ENCODE peak calls at places on chromosome 12, in seven cellular contexts. One of them, this sample, is unnamed.

GRCh38 chr12:6620137-6620884 is 13.1 kb upstream of the CHD4 start:
- DNase-seq in IMR-90: no peak
- DNase-seq in stomach: no peak
- DNase-seq in mucosa of descending colon: no peak
- DNase-seq in AG04449: no peak
- DNase-seq in neural crest cell: peak
- DNase-seq in bronchial epithelial cell: no peak
- DNase-seq in this sample: peak

GRCh38 chr12:126069549-126070165 is 1004.4 kb downstream of the AACS start:
- DNase-seq in neural crest cell: peak
- DNase-seq in mucosa of descending colon: peak
- DNase-seq in AG04449: no peak
- DNase-seq in stomach: peak
- DNase-seq in bronchial epithelial cell: peak
- DNase-seq in IMR-90: peak
- DNase-seq in this sample: peak

GRCh38 chr12:90036641-90037040 is 328.0 kb upstream of the ATP2B1 start:
- DNase-seq in bronchial epithelial cell: peak
- DNase-seq in mucosa of descending colon: no peak
- DNase-seq in IMR-90: peak
- DNase-seq in AG04449: no peak
- DNase-seq in stomach: no peak
- DNase-seq in neural crest cell: no peak
- DNase-seq in this sample: peak

GRCh38 chr12:47739959-47740358 is 14.7 kb upstream of the ENDOU start:
- DNase-seq in bronchial epithelial cell: no peak
- DNase-seq in mucosa of descending colon: peak
- DNase-seq in stomach: no peak
- DNase-seq in IMR-90: no peak
- DNase-seq in AG04449: no peak
- DNase-seq in neural crest cell: no peak
- DNase-seq in this sample: no peak

GRCh38 chr12:53211476-53212381 is 4.7 kb upstream of the ITGB7 start:
- DNase-seq in neural crest cell: no peak
- DNase-seq in bronchial epithelial cell: no peak
- DNase-seq in AG04449: no peak
- DNase-seq in stomach: no peak
- DNase-seq in IMR-90: no peak
- DNase-seq in mucosa of descending colon: no peak
- DNase-seq in this sample: no peak

GRCh38 chr12:550473-551260 is 90.9 kb downstream of the B4GALNT3 start:
- DNase-seq in stomach: peak
- DNase-seq in neural crest cell: no peak
- DNase-seq in mucosa of descending colon: no peak
- DNase-seq in bronchial epithelial cell: no peak
- DNase-seq in IMR-90: no peak
- DNase-seq in AG04449: no peak
- DNase-seq in this sample: no peak

GRCh38 chr12:71683633-71684032 is 2.2 kb upstream of the TMEM19 start:
- DNase-seq in bronchial epithelial cell: no peak
- DNase-seq in neural crest cell: no peak
- DNase-seq in IMR-90: no peak
- DNase-seq in stomach: no peak
- DNase-seq in AG04449: no peak
- DNase-seq in mucosa of descending colon: no peak
- DNase-seq in this sample: no peak

GRCh38 chr12:46351861-46352595 is 20.5 kb downstream of the SLC38A2 start:
- DNase-seq in bronchial epithelial cell: no peak
- DNase-seq in mucosa of descending colon: no peak
- DNase-seq in stomach: no peak
- DNase-seq in neural crest cell: no peak
- DNase-seq in AG04449: no peak
- DNase-seq in IMR-90: no peak
- DNase-seq in this sample: no peak

GRCh38 chr12:78038541-78038940 is 207.8 kb downstream of the NAV3 start:
- DNase-seq in AG04449: no peak
- DNase-seq in bronchial epithelial cell: no peak
- DNase-seq in IMR-90: no peak
- DNase-seq in stomach: no peak
- DNase-seq in neural crest cell: no peak
- DNase-seq in mucosa of descending colon: no peak
- DNase-seq in this sample: no peak

GRCh38 chr12:194276-194675 is 19.7 kb downstream of the SLC6A12 start:
- DNase-seq in IMR-90: no peak
- DNase-seq in mucosa of descending colon: no peak
- DNase-seq in stomach: no peak
- DNase-seq in neural crest cell: no peak
- DNase-seq in AG04449: no peak
- DNase-seq in bronchial epithelial cell: no peak
- DNase-seq in this sample: no peak

GRCh38 chr12:92065018-92065499 is 80.6 kb downstream of the BTG1 start:
- DNase-seq in mucosa of descending colon: peak
- DNase-seq in IMR-90: peak
- DNase-seq in bronchial epithelial cell: peak
- DNase-seq in stomach: peak
- DNase-seq in AG04449: no peak
- DNase-seq in neural crest cell: no peak
- DNase-seq in this sample: peak

GRCh38 chr12:124428136-124428791 is 133.4 kb downstream of the RFLNA start:
- DNase-seq in IMR-90: peak
- DNase-seq in AG04449: peak
- DNase-seq in neural crest cell: no peak
- DNase-seq in bronchial epithelial cell: no peak
- DNase-seq in mucosa of descending colon: peak
- DNase-seq in stomach: no peak
- DNase-seq in this sample: peak

GRCh38 chr12:126582231-126582630 is 1517.0 kb downstream of the AACS start:
- DNase-seq in mucosa of descending colon: no peak
- DNase-seq in bronchial epithelial cell: peak
- DNase-seq in stomach: no peak
- DNase-seq in IMR-90: no peak
- DNase-seq in AG04449: no peak
- DNase-seq in neural crest cell: no peak
- DNase-seq in this sample: no peak

GRCh38 chr12:49872781-49873181 is 29.9 kb upstream of the BCDIN3D start:
- DNase-seq in mucosa of descending colon: no peak
- DNase-seq in bronchial epithelial cell: peak
- DNase-seq in IMR-90: peak
- DNase-seq in AG04449: no peak
- DNase-seq in stomach: no peak
- DNase-seq in neural crest cell: no peak
- DNase-seq in this sample: peak

GRCh38 chr12:52534482-52534881 is 14.3 kb upstream of the KRT5 start:
- DNase-seq in bronchial epithelial cell: peak
- DNase-seq in mucosa of descending colon: peak
- DNase-seq in stomach: no peak
- DNase-seq in AG04449: no peak
- DNase-seq in IMR-90: no peak
- DNase-seq in neural crest cell: no peak
- DNase-seq in this sample: no peak

GRCh38 chr12:56082967-56083366 is 3.0 kb downstream of the ERBB3 start:
- DNase-seq in IMR-90: no peak
- DNase-seq in mucosa of descending colon: no peak
- DNase-seq in stomach: no peak
- DNase-seq in bronchial epithelial cell: no peak
- DNase-seq in AG04449: no peak
- DNase-seq in neural crest cell: peak
- DNase-seq in this sample: no peak

DNA sequence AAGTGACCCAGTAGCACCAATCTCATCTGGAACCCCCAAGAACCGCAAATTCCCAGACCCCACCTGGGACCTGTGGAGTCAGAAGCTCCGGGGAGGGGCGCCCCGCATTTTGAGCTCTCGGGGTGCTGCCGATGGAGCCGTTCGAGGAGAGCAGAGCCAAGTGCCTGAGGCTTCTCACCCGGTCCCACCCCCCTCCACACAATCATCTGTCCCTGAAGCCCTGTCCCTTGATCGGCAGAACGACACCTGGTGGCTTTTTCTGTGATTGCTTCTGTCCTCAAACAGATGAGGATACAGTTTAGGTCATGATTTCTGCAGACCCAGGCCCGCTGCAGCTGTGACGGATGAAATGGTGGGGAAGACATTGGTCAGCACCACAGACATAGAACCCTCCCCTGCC is 74.7 kb downstream of the NOC4L start:
- DNase-seq in bronchial epithelial cell: no peak
- DNase-seq in stomach: no peak
- DNase-seq in IMR-90: no peak
- DNase-seq in AG04449: no peak
- DNase-seq in mucosa of descending colon: peak
- DNase-seq in neural crest cell: peak
- DNase-seq in this sample: no peak
- TF ChIP-seq CTCF in bronchial epithelial cell: no peak
- TF ChIP-seq CTCF in stomach: no peak
- TF ChIP-seq CTCF in IMR-90: peak
- TF ChIP-seq CTCF in AG04449: peak
- TF ChIP-seq CTCF in mucosa of descending colon: no peak
- TF ChIP-seq CTCF in neural crest cell: peak
- TF ChIP-seq CTCF in this sample: peak

GRCh38 chr12:69167648-69168165 is 71.7 kb upstream of the CPSF6 start:
- DNase-seq in neural crest cell: no peak
- DNase-seq in stomach: no peak
- DNase-seq in IMR-90: no peak
- DNase-seq in bronchial epithelial cell: no peak
- DNase-seq in AG04449: no peak
- DNase-seq in mucosa of descending colon: no peak
- DNase-seq in this sample: no peak
- TF ChIP-seq CTCF in neural crest cell: no peak
- TF ChIP-seq CTCF in stomach: no peak
- TF ChIP-seq CTCF in IMR-90: no peak
- TF ChIP-seq CTCF in bronchial epithelial cell: no peak
- TF ChIP-seq CTCF in AG04449: no peak
- TF ChIP-seq CTCF in mucosa of descending colon: no peak
- TF ChIP-seq CTCF in this sample: no peak

GRCh38 chr12:29516431-29516875 is 19.0 kb upstream of the OVCH1 start:
- DNase-seq in bronchial epithelial cell: peak
- DNase-seq in IMR-90: peak
- DNase-seq in neural crest cell: no peak
- DNase-seq in mucosa of descending colon: no peak
- DNase-seq in stomach: no peak
- DNase-seq in AG04449: no peak
- DNase-seq in this sample: peak

GRCh38 chr12:29518407-29518806 is 20.9 kb upstream of the OVCH1 start:
- DNase-seq in bronchial epithelial cell: no peak
- DNase-seq in stomach: no peak
- DNase-seq in neural crest cell: no peak
- DNase-seq in mucosa of descending colon: no peak
- DNase-seq in AG04449: no peak
- DNase-seq in IMR-90: no peak
- DNase-seq in this sample: no peak

GRCh38 chr12:29521951-29522350 is 24.5 kb upstream of the OVCH1 start:
- DNase-seq in stomach: no peak
- DNase-seq in neural crest cell: no peak
- DNase-seq in mucosa of descending colon: no peak
- DNase-seq in IMR-90: peak
- DNase-seq in AG04449: no peak
- DNase-seq in bronchial epithelial cell: peak
- DNase-seq in this sample: no peak

GRCh38 chr12:29519585-29520182 is 22.2 kb upstream of the OVCH1 start:
- DNase-seq in stomach: no peak
- DNase-seq in IMR-90: peak
- DNase-seq in mucosa of descending colon: peak
- DNase-seq in AG04449: no peak
- DNase-seq in bronchial epithelial cell: peak
- DNase-seq in neural crest cell: peak
- DNase-seq in this sample: peak

GRCh38 chr12:29517265-29517664 is 19.8 kb upstream of the OVCH1 start:
- DNase-seq in bronchial epithelial cell: no peak
- DNase-seq in stomach: no peak
- DNase-seq in AG04449: no peak
- DNase-seq in mucosa of descending colon: peak
- DNase-seq in neural crest cell: no peak
- DNase-seq in IMR-90: no peak
- DNase-seq in this sample: no peak
- TF ChIP-seq CTCF in bronchial epithelial cell: no peak
- TF ChIP-seq CTCF in stomach: no peak
- TF ChIP-seq CTCF in AG04449: no peak
- TF ChIP-seq CTCF in mucosa of descending colon: no peak
- TF ChIP-seq CTCF in neural crest cell: no peak
- TF ChIP-seq CTCF in IMR-90: no peak
- TF ChIP-seq CTCF in this sample: no peak

GRCh38 chr12:121131941-121132341 is 735 bp upstream of the P2RX7 start:
- DNase-seq in stomach: no peak
- DNase-seq in mucosa of descending colon: no peak
- DNase-seq in bronchial epithelial cell: no peak
- DNase-seq in neural crest cell: no peak
- DNase-seq in IMR-90: no peak
- DNase-seq in AG04449: no peak
- DNase-seq in this sample: no peak

GRCh38 chr12:121133838-121134237 is 1.2 kb downstream of the P2RX7 start:
- DNase-seq in stomach: no peak
- DNase-seq in mucosa of descending colon: no peak
- DNase-seq in bronchial epithelial cell: no peak
- DNase-seq in AG04449: no peak
- DNase-seq in IMR-90: no peak
- DNase-seq in neural crest cell: no peak
- DNase-seq in this sample: no peak

GRCh38 chr12:121135320-121135719 is 2.6 kb downstream of the P2RX7 start:
- DNase-seq in neural crest cell: no peak
- DNase-seq in stomach: no peak
- DNase-seq in bronchial epithelial cell: no peak
- DNase-seq in IMR-90: no peak
- DNase-seq in AG04449: no peak
- DNase-seq in mucosa of descending colon: no peak
- DNase-seq in this sample: no peak

GRCh38 chr12:121130866-121131373 is 1.8 kb upstream of the P2RX7 start:
- DNase-seq in stomach: no peak
- DNase-seq in neural crest cell: no peak
- DNase-seq in IMR-90: no peak
- DNase-seq in bronchial epithelial cell: no peak
- DNase-seq in AG04449: no peak
- DNase-seq in mucosa of descending colon: no peak
- DNase-seq in this sample: no peak

DNA sequence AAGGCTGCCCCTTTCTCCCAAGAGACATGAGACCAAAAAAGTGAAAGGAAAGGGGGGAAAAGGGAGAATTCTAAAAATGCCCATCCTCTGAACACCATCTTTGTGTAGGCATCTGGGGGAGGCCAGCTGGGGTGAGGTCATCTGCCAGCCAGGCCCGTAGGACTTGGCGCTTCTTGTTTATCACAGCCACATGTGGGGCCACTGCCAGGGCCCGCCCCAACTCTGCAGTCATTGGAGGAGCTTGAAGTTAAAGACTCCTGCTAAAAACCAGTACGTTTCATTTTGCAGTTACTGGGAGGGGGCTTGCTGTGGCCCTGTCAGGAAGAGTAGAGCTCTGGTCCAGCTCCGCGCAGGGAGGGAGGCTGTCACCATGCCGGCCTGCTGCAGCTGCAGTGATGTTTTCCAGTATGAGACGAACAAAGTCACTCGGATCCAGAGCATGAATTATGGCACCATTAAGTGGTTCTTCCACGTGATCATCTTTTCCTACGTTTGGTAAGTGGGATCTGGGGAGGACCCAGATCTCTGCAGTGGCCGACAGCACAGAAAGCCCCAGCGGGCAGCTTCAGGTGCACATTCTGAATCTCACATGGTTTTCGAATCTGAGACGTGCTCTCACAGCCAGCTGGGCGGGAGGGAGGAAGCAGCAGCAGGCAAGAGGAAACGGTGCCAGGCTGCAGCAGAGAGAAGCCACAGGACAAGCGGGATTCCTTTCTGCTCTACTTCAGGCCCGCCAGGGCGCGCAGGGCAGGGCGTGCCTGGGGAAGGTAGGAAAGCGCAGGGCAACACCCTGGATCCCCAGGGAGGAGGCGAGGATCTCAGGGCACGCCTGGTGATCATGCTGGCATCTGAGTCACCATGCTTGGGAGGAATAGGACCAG is at the start of gene P2RX7:
- DNase-seq in IMR-90: peak
- DNase-seq in neural crest cell: no peak
- DNase-seq in AG04449: no peak
- DNase-seq in bronchial epithelial cell: peak
- DNase-seq in mucosa of descending colon: peak
- DNase-seq in stomach: peak
- DNase-seq in this sample: peak
- TF ChIP-seq CTCF in IMR-90: no peak
- TF ChIP-seq CTCF in neural crest cell: no peak
- TF ChIP-seq CTCF in AG04449: no peak
- TF ChIP-seq CTCF in bronchial epithelial cell: peak
- TF ChIP-seq CTCF in mucosa of descending colon: no peak
- TF ChIP-seq CTCF in stomach: no peak
- TF ChIP-seq CTCF in this sample: no peak

This sample was measured in fibroblast of mammary gland.